ENCODE peak calls at places on chromosomes 1 and 21, in five cellular contexts. One of them, this sample, is unnamed.

GRCh38 chr1:58739851-58740466 is 40.1 kb upstream of the MYSM1 start:
- DNase-seq in NCI-H2081: peak; percentile 73
- DNase-seq in OCI-LY7: peak; percentile 78
- DNase-seq in posterior vena cava: no peak
- DNase-seq in pons: peak; percentile 78
- DNase-seq in this sample: peak; percentile 76

GRCh38 chr1:201406831-201407406 is 7.8 kb upstream of the LAD1 start:
- DNase-seq in NCI-H2081: no peak
- DNase-seq in OCI-LY7: no peak
- DNase-seq in posterior vena cava: no peak
- DNase-seq in pons: no peak
- DNase-seq in this sample: no peak

GRCh38 chr1:31444725-31445448 is 31.9 kb downstream of the SERINC2 start:
- DNase-seq in NCI-H2081: no peak
- DNase-seq in OCI-LY7: no peak
- DNase-seq in posterior vena cava: no peak
- DNase-seq in pons: no peak
- DNase-seq in this sample: no peak

GRCh38 chr1:45643978-45644377 is 20.1 kb upstream of the CCDC17 start:
- DNase-seq in NCI-H2081: no peak
- DNase-seq in OCI-LY7: peak; percentile 44
- DNase-seq in posterior vena cava: no peak
- DNase-seq in pons: peak; percentile 78
- DNase-seq in this sample: no peak

GRCh38 chr21:19781881-19782652 is 1216.1 kb upstream of the NCAM2 start:
- DNase-seq in NCI-H2081: no peak
- DNase-seq in OCI-LY7: no peak
- DNase-seq in posterior vena cava: no peak
- DNase-seq in pons: no peak
- DNase-seq in this sample: no peak

GRCh38 chr1:59477286-59477685 is 180.4 kb downstream of the FGGY start:
- DNase-seq in NCI-H2081: no peak
- DNase-seq in OCI-LY7: no peak
- DNase-seq in posterior vena cava: no peak
- DNase-seq in pons: no peak
- DNase-seq in this sample: no peak

GRCh38 chr1:201173736-201174135 is 16.9 kb upstream of the IGFN1 start:
- DNase-seq in NCI-H2081: no peak
- DNase-seq in OCI-LY7: no peak
- DNase-seq in posterior vena cava: no peak
- DNase-seq in pons: no peak
- DNase-seq in this sample: no peak

GRCh38 chr1:28144203-28145135 is 32.0 kb downstream of the PTAFR start:
- DNase-seq in NCI-H2081: no peak
- DNase-seq in OCI-LY7: peak; percentile 48
- DNase-seq in posterior vena cava: no peak
- DNase-seq in pons: no peak
- DNase-seq in this sample: no peak

GRCh38 chr1:51941528-51941927 is 49.0 kb downstream of the RAB3B start:
- DNase-seq in NCI-H2081: no peak
- DNase-seq in OCI-LY7: no peak
- DNase-seq in posterior vena cava: no peak
- DNase-seq in pons: no peak
- DNase-seq in this sample: no peak

GRCh38 chr1:3349161-3349967 is 105.1 kb upstream of the ARHGEF16 start:
- DNase-seq in NCI-H2081: no peak
- DNase-seq in OCI-LY7: no peak
- DNase-seq in posterior vena cava: no peak
- DNase-seq in pons: no peak
- DNase-seq in this sample: no peak

GRCh38 chr1:228048659-228049333 is 33.7 kb upstream of the ARF1 start:
- DNase-seq in NCI-H2081: no peak
- DNase-seq in OCI-LY7: no peak
- DNase-seq in posterior vena cava: peak; percentile 73
- DNase-seq in pons: no peak
- DNase-seq in this sample: no peak

GRCh38 chr1:159171688-159172501 is 480 bp downstream of the CADM3 start:
- DNase-seq in NCI-H2081: no peak
- DNase-seq in OCI-LY7: no peak
- DNase-seq in posterior vena cava: no peak
- DNase-seq in pons: no peak
- DNase-seq in this sample: no peak

GRCh38 chr1:174965006-174965971 is 34.5 kb upstream of the CACYBP start:
- DNase-seq in NCI-H2081: no peak
- DNase-seq in OCI-LY7: peak; percentile 54
- DNase-seq in posterior vena cava: no peak
- DNase-seq in pons: peak; percentile 68
- DNase-seq in this sample: no peak

GRCh38 chr1:33500547-33500946 is 28.1 kb downstream of the ZSCAN20 start:
- DNase-seq in NCI-H2081: no peak
- DNase-seq in OCI-LY7: no peak
- DNase-seq in posterior vena cava: no peak
- DNase-seq in pons: no peak
- DNase-seq in this sample: no peak

GRCh38 chr1:241827308-241827707 is 20.7 kb upstream of the EXO1 start:
- DNase-seq in NCI-H2081: no peak
- DNase-seq in OCI-LY7: no peak
- DNase-seq in posterior vena cava: no peak
- DNase-seq in pons: no peak
- DNase-seq in this sample: no peak

This sample was measured in Kasumi-1.